ENCODE peak calls at places on chromosomes 3 and 15, in five cellular contexts. A is CD8-positive, alpha-beta T cell; Z is stomach; R is ovary; B is IMR-90. F is an unnamed sample.

GRCh38 chr3:124258057-124258500 is 266.2 kb upstream of the ROPN1 start:
- DNase-seq in A (no peak), R (no peak), B (peak), Z (no peak), F (no peak)

GRCh38 chr3:83513677-83514076 is 1445.1 kb upstream of the CADM2 start:
- DNase-seq in R (no peak), A (no peak), B (no peak), Z (no peak), F (no peak)

GRCh38 chr3:178966299-178967183 is 105.1 kb downstream of the ZMAT3 start:
- DNase-seq in Z (no peak), B (peak), A (no peak), R (peak), F (no peak)

GRCh38 chr3:3081659-3082546 is 28.3 kb downstream of the IL5RA start:
- DNase-seq in B (no peak), Z (no peak), R (no peak), A (no peak), F (no peak)

GRCh38 chr15:63318344-63318743 is 40.9 kb downstream of the APH1B start:
- DNase-seq in B (no peak), R (no peak), A (no peak), Z (no peak), F (no peak)

GRCh38 chr3:135352213-135352612 is 557.2 kb downstream of the EPHB1 start:
- DNase-seq in R (no peak), B (no peak), Z (no peak), A (no peak), F (no peak)

GRCh38 chr3:125141596-125142417 is 70.7 kb downstream of the SLC12A8 start:
- DNase-seq in Z (peak), B (no peak), R (peak), A (peak), F (peak)

GRCh38 chr3:123640311-123641083 is 55.6 kb upstream of the HACD2 start:
- DNase-seq in R (no peak), A (no peak), B (no peak), Z (no peak), F (no peak)

GRCh38 chr3:24379936-24380335 is 114.7 kb downstream of the THRB start:
- DNase-seq in R (no peak), A (no peak), Z (no peak), B (no peak), F (no peak)

GRCh38 chr15:70582143-70582945 is 181.0 kb downstream of the UACA start:
- DNase-seq in B (peak), A (no peak), R (no peak), Z (no peak), F (no peak)

GRCh38 chr3:56771376-56771775 is 30.4 kb downstream of the ARHGEF3 start:
- DNase-seq in R (no peak), A (no peak), B (no peak), Z (no peak), F (no peak)

GRCh38 chr3:120908803-120909601 is 997 bp downstream of the STXBP5L start:
- DNase-seq in Z (no peak), R (no peak), A (no peak), B (no peak), F (no peak)

GRCh38 chr3:40120816-40121215 is 188.7 kb upstream of the EIF1B start:
- DNase-seq in B (no peak), Z (no peak), R (no peak), A (no peak), F (no peak)

GRCh38 chr15:94230436-94230885 is 900 bp upstream of the MCTP2 start:
- DNase-seq in A (no peak), R (no peak), Z (no peak), B (no peak), F (no peak)

GRCh38 chr3:48634661-48635221 is 520 bp downstream of the SLC26A6 start:
- DNase-seq in A (peak), R (peak), B (peak), Z (peak), F (peak)

GRCh38 chr3:58293516-58293915 is 12.5 kb upstream of the RPP14 start:
- DNase-seq in B (no peak), R (no peak), A (no peak), Z (no peak), F (no peak)

GRCh38 chr15:38065721-38066120 is 131.3 kb downstream of the TMCO5A start:
- DNase-seq in R (no peak), Z (no peak), A (no peak), B (no peak), F (no peak)

GRCh38 chr15:29124581-29125381 is 144.8 kb downstream of the NSMCE3 start:
- DNase-seq in R (no peak), A (no peak), Z (no peak), B (peak), F (no peak)

GRCh38 chr15:92708635-92709034 is 53.1 kb upstream of the FAM174B start:
- DNase-seq in Z (no peak), R (no peak), A (no peak), B (no peak), F (no peak)

GRCh38 chr15:41855121-41855941 is 16.7 kb downstream of the PLA2G4B start:
- DNase-seq in Z (no peak), A (no peak), R (no peak), B (no peak), F (no peak)

GRCh38 chr15:70650567-70650966 is 112.8 kb downstream of the UACA start:
- DNase-seq in R (no peak), Z (no peak), A (no peak), B (no peak), F (no peak)

GRCh38 chr3:41575754-41576153 is 376.4 kb downstream of the CTNNB1 start:
- DNase-seq in Z (no peak), R (no peak), B (no peak), A (no peak), F (no peak)

GRCh38 chr15:26972636-26973035 is 1.7 kb downstream of the GABRG3 start:
- DNase-seq in A (no peak), B (no peak), R (no peak), Z (no peak), F (no peak)

GRCh38 chr15:81284256-81285031 is 39.5 kb downstream of the STARD5 start:
- DNase-seq in R (no peak), A (no peak), B (no peak), Z (no peak), F (no peak)

GRCh38 chr3:129278439-129278969 is at the start of gene HMCES:
- DNase-seq in R (peak), Z (peak), B (peak), A (peak), F (peak)

GRCh38 chr3:108477511-108478147 is 32.8 kb downstream of the MYH15 start:
- DNase-seq in B (peak), R (peak), A (peak), Z (peak), F (peak)

GRCh38 chr3:102195198-102195948 is 239.4 kb upstream of the ZPLD1 start:
- DNase-seq in B (no peak), A (no peak), Z (peak), R (no peak), F (no peak)

GRCh38 chr15:100520132-100520921 is 8.4 kb downstream of the CERS3 start:
- DNase-seq in B (no peak), Z (no peak), R (no peak), A (no peak), F (no peak)

GRCh38 chr3:58419782-58420512 is 13.7 kb downstream of the PDHB start:
- DNase-seq in A (no peak), B (peak), R (no peak), Z (no peak), F (no peak)

GRCh38 chr3:148880681-148881080 is 15.6 kb downstream of the CPA3 start:
- DNase-seq in B (no peak), Z (no peak), R (no peak), A (no peak), F (peak)

GRCh38 chr3:65745306-65745705 is 293.4 kb downstream of the MAGI1 start:
- DNase-seq in R (no peak), Z (no peak), B (no peak), A (no peak), F (no peak)

GRCh38 chr15:66901336-66902100 is 163.9 kb upstream of the SMAD3 start:
- DNase-seq in B (peak), R (no peak), Z (no peak), A (no peak), F (no peak)

GRCh38 chr15:49415638-49416037 is 7.4 kb upstream of the FGF7 start:
- DNase-seq in R (no peak), B (peak), A (no peak), Z (no peak), F (no peak)

GRCh38 chr15:77173487-77173886 is 102.6 kb upstream of the TSPAN3 start:
- DNase-seq in Z (no peak), B (no peak), R (no peak), A (no peak), F (no peak)

GRCh38 chr15:68492855-68493254 is 60.9 kb upstream of the ITGA11 start:
- DNase-seq in B (peak), A (no peak), Z (no peak), R (peak), F (no peak)

GRCh38 chr15:87746333-87746732 is 510.2 kb downstream of the NTRK3 start:
- DNase-seq in R (no peak), A (no peak), B (no peak), Z (no peak), F (no peak)

GRCh38 chr3:129606522-129607390 is at the start of gene PLXND1:
- DNase-seq in A (peak), B (peak), R (peak), Z (peak), F (peak)

GRCh38 chr3:171169866-171170265 is 143.3 kb upstream of the SLC2A2 start:
- DNase-seq in Z (no peak), B (no peak), A (no peak), R (no peak), F (no peak)

GRCh38 chr3:171169443-171169842 is 142.9 kb upstream of the SLC2A2 start:
- DNase-seq in Z (no peak), B (no peak), R (no peak), A (no peak), F (no peak)

GRCh38 chr3:171168551-171168950 is 142.0 kb upstream of the SLC2A2 start:
- DNase-seq in Z (no peak), R (no peak), A (no peak), B (no peak), F (no peak)

GRCh38 chr3:171165986-171166385 is 139.5 kb upstream of the SLC2A2 start:
- DNase-seq in Z (no peak), R (no peak), A (no peak), B (no peak), F (no peak)

GRCh38 chr3:171168086-171168485 is 141.6 kb upstream of the SLC2A2 start:
- DNase-seq in B (peak), Z (no peak), A (no peak), R (no peak), F (peak)
- TF ChIP-seq CTCF in B (peak), Z (no peak), A (no peak), R (no peak), F (no peak)

DNA sequence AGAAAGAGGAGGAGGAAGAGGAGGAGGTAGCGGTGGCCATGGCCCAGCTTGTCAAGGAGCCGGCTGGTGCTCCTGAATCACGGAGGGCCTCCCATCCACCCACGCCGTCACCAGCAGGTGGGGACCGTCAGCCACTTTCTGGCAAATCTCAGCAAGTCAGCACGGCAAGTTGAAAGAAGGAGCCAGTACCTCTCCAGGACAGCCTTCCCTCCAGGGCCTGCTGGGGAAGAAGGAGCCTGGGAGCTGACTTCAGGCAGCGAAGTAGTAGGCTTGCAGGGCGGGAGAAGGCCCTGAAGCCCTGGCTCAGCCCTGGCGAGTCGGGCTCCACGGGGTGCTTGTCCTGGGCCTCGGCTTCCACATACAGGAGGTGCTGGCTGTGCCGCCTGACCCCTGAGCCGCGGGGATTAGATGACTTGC is 99.2 kb upstream of the TRPM1 start:
- DNase-seq in A (peak), Z (peak), B (peak), R (peak), F (peak)
- TF ChIP-seq CTCF in A (peak), Z (no peak), B (peak), R (no peak), F (no peak)

DNA sequence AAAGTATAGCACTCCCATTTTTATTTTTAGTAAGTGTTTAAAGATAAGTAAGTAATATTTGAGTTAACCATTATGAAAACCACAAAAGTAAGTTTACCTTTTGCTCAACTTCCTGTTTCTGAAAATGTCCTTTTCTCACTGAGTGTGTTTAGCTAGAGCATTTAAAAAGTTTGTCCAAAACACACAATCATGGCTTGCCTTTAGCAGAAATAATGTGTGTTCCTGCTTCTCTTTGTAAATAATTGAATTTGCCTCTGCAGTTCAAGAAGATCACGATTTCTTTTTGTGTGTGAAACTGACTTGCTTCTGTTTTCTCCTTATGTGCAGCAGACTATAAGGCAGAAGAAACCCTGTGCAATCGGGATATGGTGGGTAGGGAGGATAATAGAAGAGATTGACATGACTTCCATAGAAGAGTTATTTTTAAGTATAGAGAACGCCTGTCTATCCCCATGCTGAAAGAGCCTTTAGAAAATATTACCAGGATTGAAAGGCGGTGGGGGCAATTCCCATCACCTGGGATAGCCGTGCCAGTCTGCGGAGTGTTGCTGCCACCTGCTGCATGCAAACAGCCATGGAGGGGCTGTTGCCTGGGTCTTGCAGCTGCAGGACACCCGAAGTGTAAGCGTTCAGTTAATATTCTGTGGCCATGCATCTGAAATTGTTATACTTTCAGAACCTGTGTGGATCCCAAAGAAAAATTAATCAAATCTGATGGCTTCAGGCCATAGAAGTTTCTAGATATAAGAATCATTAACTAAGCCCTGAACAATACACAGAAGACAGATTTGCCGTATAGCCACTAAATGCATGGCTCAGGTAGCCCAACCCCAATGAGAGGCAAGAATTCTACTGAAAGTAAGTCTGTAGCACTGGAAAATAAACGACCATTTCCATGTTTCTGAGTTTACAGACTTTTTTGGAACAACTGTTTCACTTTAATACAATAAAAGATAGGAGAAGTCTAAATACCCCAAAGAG is 2.4 kb upstream of the CD96 start:
- DNase-seq in A (peak), R (peak), B (peak), Z (peak), F (peak)
- TF ChIP-seq CTCF in A (peak), R (no peak), B (peak), Z (no peak), F (peak)

GRCh38 chr3:139135657-139136056 is 91.0 kb upstream of the PRR23C start:
- DNase-seq in A (no peak), R (no peak), B (no peak), Z (no peak), F (no peak)
- TF ChIP-seq CTCF in A (no peak), R (no peak), B (no peak), Z (no peak), F (no peak)

DNA sequence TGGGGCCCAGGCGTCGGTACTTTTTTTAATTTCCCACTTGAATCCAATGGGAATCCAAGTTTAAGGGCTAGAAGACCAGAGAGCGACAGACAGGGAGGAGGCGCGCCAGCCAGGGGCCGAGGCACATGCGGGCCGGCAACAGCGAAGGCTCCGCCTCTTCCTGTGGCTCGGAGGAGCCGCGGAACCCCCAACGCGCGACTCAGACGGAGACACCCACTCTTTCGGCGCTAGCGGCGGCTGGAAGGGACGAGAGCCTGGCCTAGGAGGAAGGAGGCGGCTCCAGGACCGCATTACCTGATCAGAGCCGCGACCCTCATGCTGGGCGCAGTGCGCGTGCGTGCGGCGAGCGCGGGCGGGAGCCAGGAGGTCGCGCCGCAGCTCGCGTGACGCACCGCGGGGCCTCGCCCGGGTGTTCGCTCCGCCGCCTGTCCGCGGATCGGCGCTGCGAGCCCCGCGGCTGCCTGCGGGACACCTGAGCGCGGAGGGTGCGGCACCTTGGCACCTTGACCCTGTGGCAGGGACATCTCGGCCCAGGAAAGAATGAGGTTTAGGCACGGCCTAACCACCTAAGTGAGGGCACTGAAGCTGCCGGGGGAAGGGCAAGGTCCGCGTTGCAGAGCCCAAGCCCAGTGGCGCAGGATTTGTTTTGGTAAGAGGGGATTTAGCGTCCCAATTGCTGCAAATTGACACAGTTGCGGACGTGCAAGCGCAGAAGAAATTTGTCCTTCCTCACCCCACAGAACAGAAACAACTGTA is at the start of gene DPH6:
- DNase-seq in A (peak), B (peak), Z (peak), R (peak), F (peak)
- TF ChIP-seq CTCF in A (no peak), B (no peak), Z (no peak), R (no peak), F (peak)

GRCh38 chr3:13621381-13622221 is 72.7 kb downstream of the FBLN2 start:
- DNase-seq in B (no peak), A (peak), R (no peak), Z (no peak), F (no peak)
- TF ChIP-seq CTCF in B (no peak), A (no peak), R (no peak), Z (no peak), F (no peak)

DNA sequence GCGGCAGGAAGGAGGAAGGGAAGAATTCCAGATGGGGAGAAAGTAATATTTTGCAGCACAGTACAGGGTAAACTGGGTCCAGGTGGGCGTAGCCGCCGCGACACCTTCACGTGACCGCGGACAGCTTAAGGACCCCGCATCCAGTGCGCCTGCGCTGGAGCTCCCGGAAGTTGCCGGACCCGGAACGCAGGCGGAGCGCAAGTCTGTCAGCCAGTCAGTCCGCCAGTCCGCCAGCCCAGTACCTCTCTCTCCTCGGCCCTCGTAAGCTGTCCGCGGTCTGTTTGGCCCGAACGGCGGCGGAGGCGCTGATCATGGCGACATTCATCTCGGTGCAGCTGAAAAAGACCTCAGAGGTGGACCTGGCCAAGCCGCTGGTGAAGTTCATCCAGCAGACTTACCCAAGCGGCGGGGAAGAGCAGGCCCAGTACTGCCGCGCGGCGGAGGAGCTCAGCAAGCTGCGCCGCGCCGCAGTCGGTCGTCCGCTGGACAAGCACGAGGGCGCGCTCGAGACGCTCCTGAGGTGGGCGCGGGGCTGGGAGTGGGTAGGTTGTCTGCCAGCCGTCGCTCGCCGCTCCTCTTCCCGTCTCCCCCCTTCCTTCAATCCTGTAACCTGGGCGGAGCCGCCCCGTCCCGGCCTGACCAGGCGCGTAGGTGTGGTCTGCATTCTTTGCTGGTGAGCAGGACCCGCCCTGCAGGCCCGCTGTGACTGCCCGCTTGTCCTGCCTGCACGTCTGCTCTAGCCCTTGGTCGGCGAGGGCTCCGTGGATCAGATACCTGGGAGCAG is at the start of gene PDCD6IP:
- DNase-seq in B (peak), A (peak), R (peak), Z (peak), F (peak)
- TF ChIP-seq CTCF in B (peak), A (no peak), R (no peak), Z (no peak), F (no peak)

GRCh38 chr15:51382787-51383186 is 41.3 kb downstream of the GLDN start:
- DNase-seq in Z (no peak), R (no peak), B (peak), A (no peak), F (peak)
- TF ChIP-seq CTCF in Z (no peak), R (no peak), B (peak), A (no peak), F (peak)

F was measured in endothelial cell.